ENCODE peak calls at places on chromosomes 6 and 20, in eight cellular contexts. One of them, this sample, is unnamed. For H3K4me1, the result is how much of the 10 kb centered on the place peaks cover.

GRCh38 chr6:28537509-28538140 is 11.9 kb downstream of the GPX5 start:
- DNase-seq in CD8-positive, alpha-beta T cell: no peak
- DNase-seq in OCI-LY7: no peak
- DNase-seq in heart left ventricle: no peak
- DNase-seq in neural progenitor cell: peak
- DNase-seq in psoas muscle: no peak
- DNase-seq in right cardiac atrium: no peak
- DNase-seq in tibial nerve: no peak
- DNase-seq in this sample: no peak

GRCh38 chr6:73879466-73879865 is 183.5 kb downstream of the CD109 start:
- DNase-seq in CD8-positive, alpha-beta T cell: no peak
- DNase-seq in OCI-LY7: no peak
- DNase-seq in heart left ventricle: no peak
- DNase-seq in neural progenitor cell: no peak
- DNase-seq in psoas muscle: no peak
- DNase-seq in right cardiac atrium: no peak
- DNase-seq in tibial nerve: no peak
- DNase-seq in this sample: no peak

GRCh38 chr6:13814938-13815575 is 700 bp upstream of the MCUR1 start:
- DNase-seq in CD8-positive, alpha-beta T cell: no peak
- DNase-seq in OCI-LY7: peak
- DNase-seq in heart left ventricle: no peak
- DNase-seq in neural progenitor cell: no peak
- DNase-seq in psoas muscle: no peak
- DNase-seq in right cardiac atrium: no peak
- DNase-seq in tibial nerve: no peak
- DNase-seq in this sample: no peak

GRCh38 chr6:168007592-168008338 is 10.3 kb downstream of the KIF25 start:
- DNase-seq in CD8-positive, alpha-beta T cell: no peak
- DNase-seq in OCI-LY7: no peak
- DNase-seq in heart left ventricle: no peak
- DNase-seq in neural progenitor cell: no peak
- DNase-seq in psoas muscle: no peak
- DNase-seq in right cardiac atrium: no peak
- DNase-seq in tibial nerve: peak
- DNase-seq in this sample: peak

GRCh38 chr20:5569021-5569420 is 181.2 kb upstream of the SHLD1 start:
- DNase-seq in CD8-positive, alpha-beta T cell: peak
- DNase-seq in OCI-LY7: peak
- DNase-seq in heart left ventricle: no peak
- DNase-seq in neural progenitor cell: no peak
- DNase-seq in psoas muscle: no peak
- DNase-seq in right cardiac atrium: no peak
- DNase-seq in tibial nerve: peak
- DNase-seq in this sample: no peak

GRCh38 chr20:24718696-24719095 is 230.4 kb upstream of the CST7 start:
- DNase-seq in CD8-positive, alpha-beta T cell: no peak
- DNase-seq in OCI-LY7: no peak
- DNase-seq in heart left ventricle: no peak
- DNase-seq in neural progenitor cell: no peak
- DNase-seq in psoas muscle: no peak
- DNase-seq in right cardiac atrium: no peak
- DNase-seq in tibial nerve: no peak
- DNase-seq in this sample: no peak

GRCh38 chr20:2131366-2131765 is 29.7 kb downstream of the STK35 start:
- DNase-seq in CD8-positive, alpha-beta T cell: no peak
- DNase-seq in OCI-LY7: no peak
- DNase-seq in heart left ventricle: no peak
- DNase-seq in neural progenitor cell: no peak
- DNase-seq in psoas muscle: no peak
- DNase-seq in right cardiac atrium: no peak
- DNase-seq in tibial nerve: no peak
- DNase-seq in this sample: no peak

GRCh38 chr6:40719671-40720374 is 132.7 kb upstream of the LRFN2 start:
- DNase-seq in CD8-positive, alpha-beta T cell: no peak
- DNase-seq in OCI-LY7: peak
- DNase-seq in heart left ventricle: no peak
- DNase-seq in neural progenitor cell: peak
- DNase-seq in psoas muscle: no peak
- DNase-seq in right cardiac atrium: no peak
- DNase-seq in tibial nerve: peak
- DNase-seq in this sample: no peak

GRCh38 chr6:111603648-111604047 is 2.0 kb downstream of the TRAF3IP2 start:
- DNase-seq in CD8-positive, alpha-beta T cell: no peak
- DNase-seq in OCI-LY7: no peak
- DNase-seq in heart left ventricle: no peak
- DNase-seq in neural progenitor cell: no peak
- DNase-seq in psoas muscle: no peak
- DNase-seq in right cardiac atrium: no peak
- DNase-seq in tibial nerve: no peak
- DNase-seq in this sample: no peak

GRCh38 chr20:51122931-51123658 is 100.2 kb upstream of the KCNG1 start:
- DNase-seq in CD8-positive, alpha-beta T cell: no peak
- DNase-seq in OCI-LY7: no peak
- DNase-seq in heart left ventricle: no peak
- DNase-seq in neural progenitor cell: no peak
- DNase-seq in psoas muscle: no peak
- DNase-seq in right cardiac atrium: no peak
- DNase-seq in tibial nerve: no peak
- DNase-seq in this sample: no peak

GRCh38 chr20:31860431-31861345 is 9.6 kb downstream of the DUSP15 start:
- DNase-seq in CD8-positive, alpha-beta T cell: no peak
- DNase-seq in OCI-LY7: peak
- DNase-seq in heart left ventricle: no peak
- DNase-seq in neural progenitor cell: peak
- DNase-seq in psoas muscle: peak
- DNase-seq in right cardiac atrium: peak
- DNase-seq in tibial nerve: no peak
- DNase-seq in this sample: peak

GRCh38 chr20:59405819-59406218 is 105.4 kb downstream of the EDN3 start:
- DNase-seq in CD8-positive, alpha-beta T cell: no peak
- DNase-seq in OCI-LY7: no peak
- DNase-seq in heart left ventricle: no peak
- DNase-seq in neural progenitor cell: no peak
- DNase-seq in psoas muscle: no peak
- DNase-seq in right cardiac atrium: no peak
- DNase-seq in tibial nerve: no peak
- DNase-seq in this sample: no peak

GRCh38 chr6:63764318-63764916 is 128.8 kb downstream of the PHF3 start:
- DNase-seq in CD8-positive, alpha-beta T cell: no peak
- DNase-seq in OCI-LY7: peak
- DNase-seq in heart left ventricle: no peak
- DNase-seq in neural progenitor cell: peak
- DNase-seq in psoas muscle: no peak
- DNase-seq in right cardiac atrium: no peak
- DNase-seq in tibial nerve: no peak
- DNase-seq in this sample: no peak

GRCh38 chr6:168200571-168201134 is 118.9 kb downstream of the DACT2 start:
- DNase-seq in CD8-positive, alpha-beta T cell: no peak
- DNase-seq in OCI-LY7: no peak
- DNase-seq in heart left ventricle: peak
- DNase-seq in neural progenitor cell: no peak
- DNase-seq in psoas muscle: no peak
- DNase-seq in right cardiac atrium: no peak
- DNase-seq in tibial nerve: no peak
- DNase-seq in this sample: no peak

GRCh38 chr6:29591677-29592076 is 6.8 kb downstream of the OR2H2 start:
- DNase-seq in CD8-positive, alpha-beta T cell: no peak
- DNase-seq in OCI-LY7: no peak
- DNase-seq in heart left ventricle: no peak
- DNase-seq in neural progenitor cell: no peak
- DNase-seq in psoas muscle: no peak
- DNase-seq in right cardiac atrium: no peak
- DNase-seq in tibial nerve: no peak
- DNase-seq in this sample: no peak

GRCh38 chr6:42368156-42368555 is 83.6 kb downstream of the TRERF1 start:
- DNase-seq in CD8-positive, alpha-beta T cell: peak
- DNase-seq in OCI-LY7: no peak
- DNase-seq in heart left ventricle: no peak
- DNase-seq in neural progenitor cell: no peak
- DNase-seq in psoas muscle: no peak
- DNase-seq in right cardiac atrium: no peak
- DNase-seq in tibial nerve: no peak
- DNase-seq in this sample: no peak

GRCh38 chr6:90645634-90646033 is 58.8 kb upstream of the MAP3K7 start:
- DNase-seq in CD8-positive, alpha-beta T cell: no peak
- DNase-seq in OCI-LY7: no peak
- DNase-seq in heart left ventricle: no peak
- DNase-seq in neural progenitor cell: no peak
- DNase-seq in psoas muscle: no peak
- DNase-seq in right cardiac atrium: no peak
- DNase-seq in tibial nerve: no peak
- DNase-seq in this sample: no peak

DNA sequence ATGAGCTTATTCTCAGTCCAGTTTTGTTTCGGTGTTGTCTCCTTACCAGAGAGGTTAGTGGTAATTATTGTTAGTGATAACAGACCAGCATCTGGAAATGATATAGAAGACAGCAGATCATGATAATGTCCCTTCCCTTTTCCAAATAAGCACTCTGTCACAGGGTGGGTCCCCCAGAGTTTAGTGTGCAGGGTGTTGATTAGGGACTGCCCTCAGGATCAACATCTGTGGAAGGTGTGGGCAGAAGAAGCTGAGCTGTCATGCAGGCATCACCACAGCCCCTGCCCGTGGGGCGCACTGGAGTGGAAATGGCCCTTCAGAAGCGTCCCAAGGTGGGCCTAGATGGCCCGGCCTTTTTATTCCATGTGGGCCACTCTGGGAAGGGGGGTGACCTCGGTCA is 67.6 kb upstream of the DTNBP1 start:
- DNase-seq in CD8-positive, alpha-beta T cell: no peak
- DNase-seq in OCI-LY7: no peak
- DNase-seq in heart left ventricle: no peak
- DNase-seq in neural progenitor cell: no peak
- DNase-seq in psoas muscle: no peak
- DNase-seq in right cardiac atrium: no peak
- DNase-seq in tibial nerve: no peak
- DNase-seq in this sample: no peak
- H3K4me3 ChIP-seq in CD8-positive, alpha-beta T cell: no peak
- H3K4me3 ChIP-seq in OCI-LY7: no peak
- H3K4me3 ChIP-seq in heart left ventricle: no peak
- H3K4me3 ChIP-seq in neural progenitor cell: no peak
- H3K4me3 ChIP-seq in psoas muscle: no peak
- H3K4me3 ChIP-seq in right cardiac atrium: no peak
- H3K4me3 ChIP-seq in tibial nerve: no peak
- H3K4me3 ChIP-seq in this sample: no peak

GRCh38 chr6:106537662-106538061 is 91.6 kb downstream of the RTN4IP1 start:
- DNase-seq in CD8-positive, alpha-beta T cell: no peak
- DNase-seq in OCI-LY7: no peak
- DNase-seq in heart left ventricle: no peak
- DNase-seq in neural progenitor cell: no peak
- DNase-seq in psoas muscle: no peak
- DNase-seq in right cardiac atrium: no peak
- DNase-seq in tibial nerve: no peak
- DNase-seq in this sample: no peak

GRCh38 chr6:106538145-106538544 is 91.2 kb downstream of the RTN4IP1 start:
- DNase-seq in CD8-positive, alpha-beta T cell: no peak
- DNase-seq in OCI-LY7: no peak
- DNase-seq in heart left ventricle: no peak
- DNase-seq in neural progenitor cell: no peak
- DNase-seq in psoas muscle: no peak
- DNase-seq in right cardiac atrium: no peak
- DNase-seq in tibial nerve: no peak
- DNase-seq in this sample: no peak

GRCh38 chr6:106539931-106540330 is 89.4 kb downstream of the RTN4IP1 start:
- DNase-seq in CD8-positive, alpha-beta T cell: no peak
- DNase-seq in OCI-LY7: no peak
- DNase-seq in heart left ventricle: peak
- DNase-seq in neural progenitor cell: peak
- DNase-seq in psoas muscle: no peak
- DNase-seq in right cardiac atrium: no peak
- DNase-seq in tibial nerve: no peak
- DNase-seq in this sample: peak

GRCh38 chr6:106540907-106541306 is 88.4 kb downstream of the RTN4IP1 start:
- DNase-seq in CD8-positive, alpha-beta T cell: no peak
- DNase-seq in OCI-LY7: no peak
- DNase-seq in heart left ventricle: no peak
- DNase-seq in neural progenitor cell: no peak
- DNase-seq in psoas muscle: no peak
- DNase-seq in right cardiac atrium: no peak
- DNase-seq in tibial nerve: no peak
- DNase-seq in this sample: no peak

DNA sequence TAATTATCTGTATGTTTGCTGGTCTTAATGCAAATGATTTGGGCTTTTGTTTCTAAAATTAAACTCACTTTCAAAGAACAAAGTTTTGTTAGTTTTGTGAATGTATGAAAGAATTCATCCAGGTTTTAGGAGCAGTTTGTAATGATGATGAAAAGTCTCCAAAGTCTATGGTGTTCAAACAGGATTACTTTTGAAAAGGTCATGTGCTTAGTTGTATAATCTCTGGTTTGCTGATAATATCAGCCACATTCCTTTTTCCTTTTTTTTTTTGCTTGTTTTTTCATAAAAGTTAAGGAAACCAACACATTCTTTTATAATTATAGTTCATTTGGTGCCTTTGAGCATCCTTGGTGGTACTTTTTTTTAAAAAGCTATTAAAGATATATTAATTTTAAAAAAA is 88.9 kb downstream of the RTN4IP1 start:
- DNase-seq in CD8-positive, alpha-beta T cell: no peak
- DNase-seq in OCI-LY7: no peak
- DNase-seq in heart left ventricle: no peak
- DNase-seq in neural progenitor cell: no peak
- DNase-seq in psoas muscle: no peak
- DNase-seq in right cardiac atrium: no peak
- DNase-seq in tibial nerve: no peak
- DNase-seq in this sample: no peak
- H3K27ac ChIP-seq in CD8-positive, alpha-beta T cell: no peak
- H3K27ac ChIP-seq in OCI-LY7: no peak
- H3K27ac ChIP-seq in heart left ventricle: no peak
- H3K27ac ChIP-seq in neural progenitor cell: no peak
- H3K27ac ChIP-seq in psoas muscle: no peak
- H3K27ac ChIP-seq in right cardiac atrium: no peak
- H3K27ac ChIP-seq in tibial nerve: no peak
- H3K27ac ChIP-seq in this sample: no peak

GRCh38 chr6:71289802-71290175 is 1.2 kb downstream of the OGFRL1 start:
- DNase-seq in CD8-positive, alpha-beta T cell: no peak
- DNase-seq in OCI-LY7: no peak
- DNase-seq in heart left ventricle: no peak
- DNase-seq in neural progenitor cell: no peak
- DNase-seq in psoas muscle: no peak
- DNase-seq in right cardiac atrium: no peak
- DNase-seq in tibial nerve: no peak
- DNase-seq in this sample: no peak
- H3K4me1 ChIP-seq in CD8-positive, alpha-beta T cell: under half
- H3K4me1 ChIP-seq in OCI-LY7: under half
- H3K4me1 ChIP-seq in heart left ventricle: under half
- H3K4me1 ChIP-seq in neural progenitor cell: under half
- H3K4me1 ChIP-seq in psoas muscle: under half
- H3K4me1 ChIP-seq in right cardiac atrium: under half
- H3K4me1 ChIP-seq in tibial nerve: under half
- H3K4me1 ChIP-seq in this sample: under half

DNA sequence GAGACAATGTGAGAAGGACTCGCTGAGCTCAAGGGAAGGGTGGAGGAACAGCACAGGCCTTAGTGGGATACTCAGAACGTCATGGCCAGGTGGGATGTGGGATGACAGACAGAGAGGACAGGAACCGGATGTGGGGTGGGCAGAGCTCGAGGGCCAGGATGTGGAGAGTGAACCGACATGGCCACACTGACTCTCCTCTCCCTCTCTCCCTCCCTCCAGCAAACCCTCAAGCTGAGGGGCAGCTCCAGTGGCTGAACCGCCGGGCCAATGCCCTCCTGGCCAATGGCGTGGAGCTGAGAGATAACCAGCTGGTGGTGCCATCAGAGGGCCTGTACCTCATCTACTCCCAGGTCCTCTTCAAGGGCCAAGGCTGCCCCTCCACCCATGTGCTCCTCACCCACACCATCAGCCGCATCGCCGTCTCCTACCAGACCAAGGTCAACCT is 1.6 kb downstream of the TNF start:
- DNase-seq in CD8-positive, alpha-beta T cell: peak
- DNase-seq in OCI-LY7: no peak
- DNase-seq in heart left ventricle: no peak
- DNase-seq in neural progenitor cell: no peak
- DNase-seq in psoas muscle: peak
- DNase-seq in right cardiac atrium: no peak
- DNase-seq in tibial nerve: no peak
- DNase-seq in this sample: no peak
- H3K4me3 ChIP-seq in CD8-positive, alpha-beta T cell: peak
- H3K4me3 ChIP-seq in OCI-LY7: peak
- H3K4me3 ChIP-seq in heart left ventricle: no peak
- H3K4me3 ChIP-seq in neural progenitor cell: no peak
- H3K4me3 ChIP-seq in psoas muscle: peak
- H3K4me3 ChIP-seq in right cardiac atrium: no peak
- H3K4me3 ChIP-seq in tibial nerve: no peak
- H3K4me3 ChIP-seq in this sample: no peak